ENCODE peak calls at places on chromosomes 12 and 14, in seven cellular contexts. One of them, this sample, is unnamed.

GRCh38 chr12:2386566-2386965 is 333.8 kb downstream of the CACNA1C start:
- DNase-seq in neural progenitor cell: no peak
- DNase-seq in cardiac muscle cell: no peak
- DNase-seq in uterus: no peak
- DNase-seq in CD4-positive, alpha-beta memory T cell: no peak
- DNase-seq in IMR-90: no peak
- DNase-seq in stomach: no peak
- DNase-seq in this sample: no peak

GRCh38 chr12:129076466-129077325 is 223.4 kb downstream of the GLT1D1 start:
- DNase-seq in neural progenitor cell: no peak
- DNase-seq in cardiac muscle cell: no peak
- DNase-seq in uterus: no peak
- DNase-seq in CD4-positive, alpha-beta memory T cell: no peak
- DNase-seq in IMR-90: no peak
- DNase-seq in stomach: peak; percentile 2
- DNase-seq in this sample: no peak

GRCh38 chr12:92695577-92695976 is 7.2 kb upstream of the PLEKHG7 start:
- DNase-seq in neural progenitor cell: no peak
- DNase-seq in cardiac muscle cell: no peak
- DNase-seq in uterus: no peak
- DNase-seq in CD4-positive, alpha-beta memory T cell: no peak
- DNase-seq in IMR-90: no peak
- DNase-seq in stomach: no peak
- DNase-seq in this sample: no peak

GRCh38 chr14:20278414-20278813 is 27.3 kb downstream of the TTC5 start:
- DNase-seq in neural progenitor cell: no peak
- DNase-seq in cardiac muscle cell: no peak
- DNase-seq in uterus: no peak
- DNase-seq in CD4-positive, alpha-beta memory T cell: peak; percentile 1
- DNase-seq in IMR-90: peak; percentile 23
- DNase-seq in stomach: no peak
- DNase-seq in this sample: peak; percentile 8

GRCh38 chr12:16112626-16113560 is 164.6 kb downstream of the SLC15A5 start:
- DNase-seq in neural progenitor cell: peak; percentile 54
- DNase-seq in cardiac muscle cell: peak; percentile 61
- DNase-seq in uterus: no peak
- DNase-seq in CD4-positive, alpha-beta memory T cell: no peak
- DNase-seq in IMR-90: no peak
- DNase-seq in stomach: no peak
- DNase-seq in this sample: no peak

GRCh38 chr14:75442166-75442565 is 14.3 kb downstream of the JDP2 start:
- DNase-seq in neural progenitor cell: no peak
- DNase-seq in cardiac muscle cell: no peak
- DNase-seq in uterus: no peak
- DNase-seq in CD4-positive, alpha-beta memory T cell: no peak
- DNase-seq in IMR-90: no peak
- DNase-seq in stomach: no peak
- DNase-seq in this sample: no peak

GRCh38 chr14:70188292-70188607 is 501 bp downstream of the SLC8A3 start:
- DNase-seq in neural progenitor cell: peak; percentile 59
- DNase-seq in cardiac muscle cell: peak; percentile 28
- DNase-seq in uterus: no peak
- DNase-seq in CD4-positive, alpha-beta memory T cell: no peak
- DNase-seq in IMR-90: no peak
- DNase-seq in stomach: no peak
- DNase-seq in this sample: no peak

GRCh38 chr12:76519538-76519937 is 40.0 kb downstream of the OSBPL8 start:
- DNase-seq in neural progenitor cell: no peak
- DNase-seq in cardiac muscle cell: no peak
- DNase-seq in uterus: no peak
- DNase-seq in CD4-positive, alpha-beta memory T cell: no peak
- DNase-seq in IMR-90: no peak
- DNase-seq in stomach: no peak
- DNase-seq in this sample: peak; percentile 15

GRCh38 chr12:12622418-12622817 is 10.7 kb downstream of the CREBL2 start:
- DNase-seq in neural progenitor cell: no peak
- DNase-seq in cardiac muscle cell: no peak
- DNase-seq in uterus: no peak
- DNase-seq in CD4-positive, alpha-beta memory T cell: peak; percentile 81
- DNase-seq in IMR-90: no peak
- DNase-seq in stomach: no peak
- DNase-seq in this sample: no peak

GRCh38 chr14:99663716-99664635 is 19.0 kb downstream of the HHIPL1 start:
- DNase-seq in neural progenitor cell: peak; percentile 89
- DNase-seq in cardiac muscle cell: peak; percentile 64
- DNase-seq in uterus: no peak
- DNase-seq in CD4-positive, alpha-beta memory T cell: no peak
- DNase-seq in IMR-90: no peak
- DNase-seq in stomach: no peak
- DNase-seq in this sample: no peak

GRCh38 chr12:81196595-81196994 is 118.7 kb downstream of the ACSS3 start:
- DNase-seq in neural progenitor cell: no peak
- DNase-seq in cardiac muscle cell: no peak
- DNase-seq in uterus: no peak
- DNase-seq in CD4-positive, alpha-beta memory T cell: no peak
- DNase-seq in IMR-90: no peak
- DNase-seq in stomach: no peak
- DNase-seq in this sample: no peak

GRCh38 chr14:35051796-35052195 is 5.7 kb downstream of the FAM177A1 start:
- DNase-seq in neural progenitor cell: no peak
- DNase-seq in cardiac muscle cell: no peak
- DNase-seq in uterus: no peak
- DNase-seq in CD4-positive, alpha-beta memory T cell: no peak
- DNase-seq in IMR-90: peak; percentile 24
- DNase-seq in stomach: no peak
- DNase-seq in this sample: no peak

GRCh38 chr12:16389594-16389993 is 42.1 kb downstream of the MGST1 start:
- DNase-seq in neural progenitor cell: no peak
- DNase-seq in cardiac muscle cell: no peak
- DNase-seq in uterus: no peak
- DNase-seq in CD4-positive, alpha-beta memory T cell: no peak
- DNase-seq in IMR-90: peak; percentile 88
- DNase-seq in stomach: no peak
- DNase-seq in this sample: no peak

GRCh38 chr12:22856120-22856699 is 231.2 kb downstream of the ETNK1 start:
- DNase-seq in neural progenitor cell: peak; percentile 24
- DNase-seq in cardiac muscle cell: peak; percentile 47
- DNase-seq in uterus: no peak
- DNase-seq in CD4-positive, alpha-beta memory T cell: no peak
- DNase-seq in IMR-90: peak; percentile 45
- DNase-seq in stomach: no peak
- DNase-seq in this sample: peak; percentile 25

GRCh38 chr14:77217551-77217950 is 36.0 kb downstream of the TMEM63C start:
- DNase-seq in neural progenitor cell: no peak
- DNase-seq in cardiac muscle cell: no peak
- DNase-seq in uterus: no peak
- DNase-seq in CD4-positive, alpha-beta memory T cell: no peak
- DNase-seq in IMR-90: no peak
- DNase-seq in stomach: no peak
- DNase-seq in this sample: no peak

GRCh38 chr14:49895480-49895879 is 2.6 kb downstream of the ARF6 start:
- DNase-seq in neural progenitor cell: no peak
- DNase-seq in cardiac muscle cell: no peak
- DNase-seq in uterus: no peak
- DNase-seq in CD4-positive, alpha-beta memory T cell: peak; percentile 28
- DNase-seq in IMR-90: no peak
- DNase-seq in stomach: no peak
- DNase-seq in this sample: no peak

GRCh38 chr12:51752490-51752889 is 96.0 kb downstream of the FIGNL2 start:
- DNase-seq in neural progenitor cell: peak; percentile 31
- DNase-seq in cardiac muscle cell: peak; percentile 60
- DNase-seq in uterus: peak; percentile 31
- DNase-seq in CD4-positive, alpha-beta memory T cell: no peak
- DNase-seq in IMR-90: peak; percentile 94
- DNase-seq in stomach: peak; percentile 30
- DNase-seq in this sample: no peak

GRCh38 chr12:127570793-127571360 is 696.1 kb upstream of the TMEM132C start:
- DNase-seq in neural progenitor cell: no peak
- DNase-seq in cardiac muscle cell: no peak
- DNase-seq in uterus: no peak
- DNase-seq in CD4-positive, alpha-beta memory T cell: no peak
- DNase-seq in IMR-90: no peak
- DNase-seq in stomach: no peak
- DNase-seq in this sample: no peak

DNA sequence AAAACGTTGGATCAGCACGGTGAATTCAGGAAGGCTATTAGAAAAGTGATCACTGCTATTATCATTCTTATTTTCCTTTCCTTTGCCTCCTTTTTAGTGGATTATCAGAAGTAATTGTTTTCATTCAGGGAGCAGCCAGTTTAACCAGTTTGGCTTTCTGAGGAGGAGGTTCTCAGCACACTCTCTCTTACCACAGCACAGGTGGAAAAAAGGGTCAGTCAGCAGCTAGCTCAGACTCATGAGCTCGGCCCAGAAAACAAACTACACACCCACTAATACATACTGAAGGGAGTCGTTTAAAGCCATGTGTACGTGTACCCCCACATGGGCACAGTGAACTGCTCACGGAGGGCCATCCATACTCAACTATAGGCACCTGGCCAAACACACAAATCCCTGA is 23.2 kb upstream of the MAGOHB start:
- DNase-seq in neural progenitor cell: no peak
- DNase-seq in cardiac muscle cell: no peak
- DNase-seq in uterus: no peak
- DNase-seq in CD4-positive, alpha-beta memory T cell: no peak
- DNase-seq in IMR-90: no peak
- DNase-seq in stomach: peak; percentile 44
- DNase-seq in this sample: peak; percentile 14
- H3K27ac ChIP-seq in neural progenitor cell: no peak overlapping the region
- H3K27ac ChIP-seq in cardiac muscle cell: no peak overlapping the region
- H3K27ac ChIP-seq in uterus: no peak overlapping the region
- H3K27ac ChIP-seq in CD4-positive, alpha-beta memory T cell: no peak overlapping the region
- H3K27ac ChIP-seq in IMR-90: no peak overlapping the region
- H3K27ac ChIP-seq in stomach: peak overlapping the region; percentile 64
- H3K27ac ChIP-seq in this sample: no peak overlapping the region

DNA sequence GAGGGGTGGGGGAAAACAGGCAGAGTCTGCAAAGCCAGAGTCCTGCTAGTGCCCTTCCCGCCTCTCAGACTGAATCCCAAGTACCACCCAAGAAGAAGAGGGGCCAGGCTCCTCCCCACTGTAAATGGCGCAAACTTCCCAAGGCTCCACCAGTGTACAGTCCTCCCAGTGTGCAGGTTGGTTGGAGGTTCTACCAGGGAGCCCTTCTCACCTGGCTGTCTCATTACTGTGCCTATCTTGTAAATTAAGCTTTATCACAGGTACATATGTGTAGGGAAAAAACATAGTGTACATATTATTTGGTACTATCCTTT is 189.7 kb downstream of the FSCB start:
- DNase-seq in neural progenitor cell: no peak
- DNase-seq in cardiac muscle cell: no peak
- DNase-seq in uterus: no peak
- DNase-seq in CD4-positive, alpha-beta memory T cell: no peak
- DNase-seq in IMR-90: no peak
- DNase-seq in stomach: no peak
- DNase-seq in this sample: no peak
- H3K4me3 ChIP-seq in neural progenitor cell: no peak overlapping the region
- H3K4me3 ChIP-seq in cardiac muscle cell: no peak overlapping the region
- H3K4me3 ChIP-seq in uterus: no peak overlapping the region
- H3K4me3 ChIP-seq in CD4-positive, alpha-beta memory T cell: no peak overlapping the region
- H3K4me3 ChIP-seq in IMR-90: no peak overlapping the region
- H3K4me3 ChIP-seq in stomach: no peak overlapping the region
- H3K4me3 ChIP-seq in this sample: no peak overlapping the region

DNA sequence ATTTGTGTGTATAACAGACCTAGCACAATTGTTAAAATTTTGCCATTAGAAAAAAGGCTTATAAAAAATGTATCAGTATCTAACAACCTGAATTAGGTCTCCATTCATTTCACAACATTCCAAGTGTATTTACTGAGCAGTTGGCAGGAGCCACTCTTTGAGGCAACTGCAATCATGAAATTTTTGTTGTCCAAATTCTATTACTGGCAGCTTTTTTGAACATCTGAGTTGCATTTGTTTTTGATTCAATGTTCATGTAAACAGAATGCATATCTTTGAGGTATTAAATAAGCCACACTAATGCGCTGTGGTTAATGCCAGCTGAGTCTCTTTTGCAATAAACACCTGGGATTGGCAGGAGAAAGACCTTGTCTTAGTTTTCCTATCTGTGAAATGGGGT is 8.7 kb downstream of the KITLG start:
- DNase-seq in neural progenitor cell: no peak
- DNase-seq in cardiac muscle cell: no peak
- DNase-seq in uterus: no peak
- DNase-seq in CD4-positive, alpha-beta memory T cell: no peak
- DNase-seq in IMR-90: no peak
- DNase-seq in stomach: no peak
- DNase-seq in this sample: no peak
- H3K4me1 ChIP-seq in neural progenitor cell: no peaks in the 10 kb centered on the region
- H3K4me1 ChIP-seq in cardiac muscle cell: no peaks in the 10 kb centered on the region
- H3K4me1 ChIP-seq in uterus: peaks cover 5% of the 10 kb centered on the region
- H3K4me1 ChIP-seq in CD4-positive, alpha-beta memory T cell: no peaks in the 10 kb centered on the region
- H3K4me1 ChIP-seq in IMR-90: peaks cover 18% of the 10 kb centered on the region
- H3K4me1 ChIP-seq in stomach: peaks cover 98% of the 10 kb centered on the region
- H3K4me1 ChIP-seq in this sample: peaks cover 3% of the 10 kb centered on the region

GRCh38 chr12:108644743-108645120 is 11.0 kb upstream of the SELPLG start:
- DNase-seq in neural progenitor cell: no peak
- DNase-seq in cardiac muscle cell: no peak
- DNase-seq in uterus: no peak
- DNase-seq in CD4-positive, alpha-beta memory T cell: no peak
- DNase-seq in IMR-90: no peak
- DNase-seq in stomach: no peak
- DNase-seq in this sample: no peak
- H3K27ac ChIP-seq in neural progenitor cell: no peak overlapping the region
- H3K27ac ChIP-seq in cardiac muscle cell: no peak overlapping the region
- H3K27ac ChIP-seq in uterus: peak overlapping the region; percentile 37
- H3K27ac ChIP-seq in CD4-positive, alpha-beta memory T cell: no peak overlapping the region
- H3K27ac ChIP-seq in IMR-90: no peak overlapping the region
- H3K27ac ChIP-seq in stomach: no peak overlapping the region
- H3K27ac ChIP-seq in this sample: peak overlapping the region; percentile 55

GRCh38 chr12:53942467-53942997 is 3.9 kb downstream of the HOXC13 start:
- DNase-seq in neural progenitor cell: no peak
- DNase-seq in cardiac muscle cell: no peak
- DNase-seq in uterus: no peak
- DNase-seq in CD4-positive, alpha-beta memory T cell: no peak
- DNase-seq in IMR-90: no peak
- DNase-seq in stomach: no peak
- DNase-seq in this sample: no peak
- H3K4me3 ChIP-seq in neural progenitor cell: no peak overlapping the region
- H3K4me3 ChIP-seq in cardiac muscle cell: no peak overlapping the region
- H3K4me3 ChIP-seq in uterus: no peak overlapping the region
- H3K4me3 ChIP-seq in CD4-positive, alpha-beta memory T cell: no peak overlapping the region
- H3K4me3 ChIP-seq in IMR-90: no peak overlapping the region
- H3K4me3 ChIP-seq in stomach: no peak overlapping the region
- H3K4me3 ChIP-seq in this sample: no peak overlapping the region

GRCh38 chr12:18895946-18896345 is 158.0 kb downstream of the CAPZA3 start:
- DNase-seq in neural progenitor cell: peak; percentile 84
- DNase-seq in cardiac muscle cell: peak; percentile 65
- DNase-seq in uterus: no peak
- DNase-seq in CD4-positive, alpha-beta memory T cell: no peak
- DNase-seq in IMR-90: no peak
- DNase-seq in stomach: no peak
- DNase-seq in this sample: no peak
- H3K4me1 ChIP-seq in neural progenitor cell: peaks cover 9% of the 10 kb centered on the region
- H3K4me1 ChIP-seq in cardiac muscle cell: no peaks in the 10 kb centered on the region
- H3K4me1 ChIP-seq in uterus: no peaks in the 10 kb centered on the region
- H3K4me1 ChIP-seq in CD4-positive, alpha-beta memory T cell: no peaks in the 10 kb centered on the region
- H3K4me1 ChIP-seq in IMR-90: no peaks in the 10 kb centered on the region
- H3K4me1 ChIP-seq in stomach: no peaks in the 10 kb centered on the region
- H3K4me1 ChIP-seq in this sample: no peaks in the 10 kb centered on the region

This sample was measured in small intestine.